ENCODE peak calls at places on chromosomes 13 and 19, in six cellular contexts. F is skeletal muscle cell; I is AG09319; C is HEK293T; G is nephron progenitor cell; P is activated CD4-positive, alpha-beta T cell treated with anti-CD3 and anti-CD28 coated beads, Interleukin-2, amount 50 U/mL, for 48 hours. A is an unnamed sample.
A peak's percentile ranks its signal among the peaks of the same experiment; 100 is the strongest.

GRCh38 chr13:106587787-106588186 is 19.9 kb upstream of the ARGLU1 start:
- DNase-seq in F (no peak), P (no peak), G (no peak), I (no peak), C (no peak), A (no peak)

GRCh38 chr19:58350001-58350801 is 3.1 kb downstream of the A1BG start:
- DNase-seq in G (no peak), F (no peak), I (no peak), P (no peak), C (no peak), A (no peak)

GRCh38 chr13:71316964-71317363 is 550.0 kb downstream of the DACH1 start:
- DNase-seq in C (no peak), F (no peak), G (no peak), I (no peak), P (no peak), A (peak; percentile 9)

GRCh38 chr13:109344552-109345157 is 441.7 kb downstream of the IRS2 start:
- DNase-seq in P (no peak), G (no peak), C (no peak), I (no peak), F (no peak), A (no peak)

GRCh38 chr19:7506385-7507328 is 9.2 kb upstream of the ZNF358 start:
- DNase-seq in F (peak; percentile 24), C (peak; percentile 87), G (peak; percentile 81), P (peak; percentile 69), I (peak; percentile 32), A (peak; percentile 64)

GRCh38 chr13:63403726-63404125 is 1988.1 kb upstream of the PCDH20 start:
- DNase-seq in G (no peak), P (no peak), C (no peak), I (no peak), F (no peak), A (no peak)

GRCh38 chr19:10288662-10289166 is 1.0 kb upstream of the ICAM5 start:
- DNase-seq in P (peak; percentile 63), C (no peak), F (peak; percentile 22), G (peak; percentile 75), I (no peak), A (no peak)

GRCh38 chr19:42207767-42208259 is 9.7 kb downstream of the DEDD2 start:
- DNase-seq in I (no peak), G (no peak), C (no peak), P (no peak), F (peak; percentile 55), A (no peak)

GRCh38 chr19:40417714-40417996 is 4.5 kb upstream of the PRX start:
- DNase-seq in P (no peak), I (no peak), F (no peak), C (no peak), G (no peak), A (no peak)

GRCh38 chr19:18202759-18203407 is 959 bp downstream of the RAB3A start:
- DNase-seq in P (peak; percentile 36), C (no peak), G (peak; percentile 57), F (no peak), I (no peak), A (peak; percentile 39)

GRCh38 chr19:11091343-11092153 is 2.3 kb downstream of the LDLR start:
- DNase-seq in I (peak; percentile 46), G (no peak), F (peak; percentile 53), P (peak; percentile 60), C (no peak), A (peak; percentile 79)

GRCh38 chr13:23851106-23851505 is 38.1 kb downstream of the MIPEP start:
- DNase-seq in P (no peak), C (no peak), F (peak; percentile 40), G (no peak), I (no peak), A (no peak)

GRCh38 chr13:48901786-48902185 is 73.9 kb upstream of the FNDC3A start:
- DNase-seq in P (no peak), F (no peak), C (no peak), I (no peak), G (no peak), A (no peak)

GRCh38 chr19:32924200-32924599 is 47.6 kb downstream of the CEP89 start:
- DNase-seq in C (no peak), F (no peak), G (no peak), I (no peak), P (no peak), A (peak; percentile 12)

GRCh38 chr13:97544041-97544765 is 110.2 kb downstream of the RAP2A start:
- DNase-seq in F (peak; percentile 34), I (no peak), P (no peak), C (no peak), G (no peak), A (no peak)

GRCh38 chr19:52099497-52100138 is 4.1 kb upstream of the ZNF841 start:
- DNase-seq in G (no peak), I (no peak), F (no peak), C (no peak), P (no peak), A (no peak)

GRCh38 chr13:45370922-45371406 is 30.0 kb upstream of the TPT1 start:
- DNase-seq in P (peak; percentile 59), C (peak; percentile 59), F (peak; percentile 53), I (peak; percentile 49), G (peak; percentile 82), A (peak; percentile 83)

GRCh38 chr13:40271931-40272775 is 394.3 kb downstream of the FOXO1 start:
- DNase-seq in G (no peak), F (peak; percentile 17), P (peak; percentile 56), C (no peak), I (peak; percentile 18), A (peak; percentile 44)

GRCh38 chr13:96900992-96901391 is 93.3 kb downstream of the OXGR1 start:
- DNase-seq in P (no peak), I (no peak), F (no peak), C (no peak), G (no peak), A (no peak)

GRCh38 chr13:79562557-79562956 is 81.6 kb downstream of the NDFIP2 start:
- DNase-seq in G (no peak), P (no peak), I (no peak), C (no peak), F (no peak), A (no peak)

GRCh38 chr13:51764184-51765141 is 39.5 kb downstream of the DHRS12 start:
- DNase-seq in P (peak; percentile 76), F (peak; percentile 78), I (peak; percentile 62), C (no peak), G (no peak), A (peak; percentile 76)

GRCh38 chr19:43148233-43148632 is 38.1 kb downstream of the PSG5 start:
- DNase-seq in C (no peak), G (no peak), P (no peak), I (peak; percentile 49), F (peak; percentile 13), A (no peak)

GRCh38 chr13:110226051-110226562 is 80.8 kb downstream of the COL4A1 start:
- DNase-seq in F (no peak), P (no peak), I (no peak), G (no peak), C (no peak), A (no peak)

GRCh38 chr13:110449225-110450015 is 112.1 kb downstream of the RAB20 start:
- DNase-seq in F (no peak), I (no peak), G (no peak), C (no peak), P (no peak), A (no peak)